ENCODE peak calls at places on chromosome 17, in seven cellular contexts. U is AG09309, R is endodermal cell, B is heart right ventricle, Y is fibroblast of the aortic adventitia, P is body of pancreas, H is B cell. Q is an unnamed sample.

GRCh38 chr17:21373696-21374454 is 2.3 kb upstream of the KCNJ12 start:
- DNase-seq in U (no peak), R (no peak), B (no peak), Y (no peak), P (no peak), H (no peak), Q (no peak)

GRCh38 chr17:59534583-59534982 is 30.8 kb upstream of the DHX40 start:
- DNase-seq in U (no peak), R (no peak), B (no peak), Y (no peak), P (no peak), H (no peak), Q (no peak)

GRCh38 chr17:67528751-67529436 is 151.8 kb downstream of the PITPNC1 start:
- DNase-seq in U (peak; percentile 52), R (peak; percentile 94), B (peak; percentile 65), Y (peak; percentile 81), P (peak; percentile 94), H (no peak), Q (peak; percentile 61)

GRCh38 chr17:78329263-78330059 is 30.4 kb downstream of the SOCS3 start:
- DNase-seq in U (peak; percentile 63), R (no peak), B (no peak), Y (peak; percentile 64), P (no peak), H (no peak), Q (no peak)

GRCh38 chr17:42422412-42422957 is 571 bp downstream of the CAVIN1 start:
- DNase-seq in U (no peak), R (peak; percentile 89), B (peak; percentile 54), Y (no peak), P (peak; percentile 48), H (peak; percentile 54), Q (no peak)

GRCh38 chr17:62052765-62053338 is 12.2 kb downstream of the MED13 start:
- DNase-seq in U (no peak), R (no peak), B (no peak), Y (no peak), P (no peak), H (no peak), Q (no peak)

GRCh38 chr17:42275527-42276358 is 448 bp downstream of the STAT5B start:
- DNase-seq in U (no peak), R (peak; percentile 77), B (no peak), Y (no peak), P (no peak), H (no peak), Q (no peak)

GRCh38 chr17:1227917-1228751 is 42.1 kb upstream of the BHLHA9 start:
- DNase-seq in U (no peak), R (peak; percentile 77), B (peak; percentile 55), Y (no peak), P (peak; percentile 20), H (peak; percentile 85), Q (no peak)

GRCh38 chr17:16935786-16936185 is 36.1 kb downstream of the TNFRSF13B start:
- DNase-seq in U (no peak), R (peak; percentile 43), B (no peak), Y (no peak), P (no peak), H (no peak), Q (no peak)

GRCh38 chr17:8041249-8041928 is 2.5 kb downstream of the ALOX15B start:
- DNase-seq in U (peak; percentile 77), R (peak; percentile 84), B (no peak), Y (peak; percentile 90), P (no peak), H (peak; percentile 57), Q (no peak)

GRCh38 chr17:56481654-56482053 is 111.8 kb upstream of the NOG start:
- DNase-seq in U (no peak), R (no peak), B (no peak), Y (no peak), P (no peak), H (no peak), Q (no peak)

GRCh38 chr17:78269893-78270490 is 38.6 kb downstream of the TMEM235 start:
- DNase-seq in U (no peak), R (peak; percentile 74), B (no peak), Y (no peak), P (no peak), H (no peak), Q (no peak)

GRCh38 chr17:6648181-6648580 is 3.2 kb downstream of the MED31 start:
- DNase-seq in U (no peak), R (no peak), B (no peak), Y (no peak), P (no peak), H (no peak), Q (no peak)

GRCh38 chr17:57993471-57994365 is 5.7 kb upstream of the VEZF1 start:
- DNase-seq in U (no peak), R (no peak), B (no peak), Y (no peak), P (no peak), H (peak; percentile 32), Q (no peak)

GRCh38 chr17:49571283-49571682 is 4.4 kb upstream of the NXPH3 start:
- DNase-seq in U (no peak), R (peak; percentile 50), B (no peak), Y (no peak), P (no peak), H (no peak), Q (no peak)

GRCh38 chr17:79798296-79799173 is 1.7 kb upstream of the CBX8 start:
- DNase-seq in U (no peak), R (peak; percentile 82), B (no peak), Y (peak; percentile 69), P (no peak), H (peak; percentile 51), Q (no peak)

GRCh38 chr17:75404223-75404738 is 1.2 kb downstream of the GRB2 start:
- DNase-seq in U (no peak), R (peak; percentile 94), B (peak; percentile 36), Y (peak; percentile 86), P (peak; percentile 63), H (peak; percentile 71), Q (no peak)

GRCh38 chr17:56978441-56979090 is 635 bp downstream of the SCPEP1 start:
- DNase-seq in U (no peak), R (peak; percentile 60), B (no peak), Y (peak; percentile 39), P (no peak), H (peak; percentile 30), Q (no peak)

GRCh38 chr17:44832821-44833220 is 2.7 kb upstream of the GJC1 start:
- DNase-seq in U (no peak), R (peak; percentile 66), B (no peak), Y (no peak), P (no peak), H (no peak), Q (no peak)

GRCh38 chr17:79435962-79436361 is 174.9 kb downstream of the RBFOX3 start:
- DNase-seq in U (no peak), R (no peak), B (no peak), Y (no peak), P (no peak), H (no peak), Q (no peak)

GRCh38 chr17:79965806-79966205 is 69.9 kb downstream of the TBC1D16 start:
- DNase-seq in U (no peak), R (peak; percentile 34), B (no peak), Y (no peak), P (peak; percentile 83), H (no peak), Q (no peak)

GRCh38 chr17:76840884-76841775 is 27.1 kb upstream of the MGAT5B start:
- DNase-seq in U (no peak), R (peak; percentile 83), B (no peak), Y (no peak), P (no peak), H (no peak), Q (no peak)
- TF ChIP-seq CTCF in U (no peak), R (no peak), B (no peak), Y (no peak), P (no peak), H (no peak), Q (no peak)

GRCh38 chr17:54971147-54971546 is 2.6 kb downstream of the STXBP4 start:
- DNase-seq in U (no peak), R (no peak), B (no peak), Y (no peak), P (no peak), H (no peak), Q (no peak)

GRCh38 chr17:54972406-54973138 is 4.0 kb downstream of the STXBP4 start:
- DNase-seq in U (no peak), R (no peak), B (no peak), Y (no peak), P (no peak), H (no peak), Q (no peak)

GRCh38 chr17:54976316-54976715 is 7.8 kb downstream of the STXBP4 start:
- DNase-seq in U (no peak), R (no peak), B (no peak), Y (no peak), P (no peak), H (no peak), Q (no peak)

GRCh38 chr17:54977744-54978143 is 9.2 kb downstream of the STXBP4 start:
- DNase-seq in U (no peak), R (no peak), B (no peak), Y (no peak), P (no peak), H (no peak), Q (no peak)

DNA sequence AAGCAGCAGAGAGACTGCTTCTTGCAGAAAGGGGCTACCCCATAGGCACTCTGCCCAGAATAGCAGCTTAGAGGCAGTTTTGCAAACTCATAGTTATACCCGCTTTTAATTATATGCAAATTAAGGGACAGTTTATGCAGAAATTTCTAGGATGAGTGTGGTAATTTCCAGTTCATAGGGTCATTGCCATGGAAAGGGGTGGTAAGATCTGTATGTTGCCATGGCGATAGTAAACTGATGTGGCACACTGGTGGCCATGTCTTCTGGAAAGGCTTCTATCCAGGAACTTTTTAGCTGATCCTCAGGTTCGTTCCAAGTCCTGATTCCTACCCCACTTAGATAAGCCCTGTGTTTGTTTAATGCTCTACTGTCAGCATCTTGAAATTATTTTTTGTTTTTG is 6.2 kb downstream of the STXBP4 start:
- DNase-seq in U (no peak), R (no peak), B (no peak), Y (no peak), P (no peak), H (no peak), Q (no peak)
- TF ChIP-seq CTCF in U (no peak), R (no peak), B (no peak), Y (no peak), P (no peak), H (no peak), Q (no peak)

DNA sequence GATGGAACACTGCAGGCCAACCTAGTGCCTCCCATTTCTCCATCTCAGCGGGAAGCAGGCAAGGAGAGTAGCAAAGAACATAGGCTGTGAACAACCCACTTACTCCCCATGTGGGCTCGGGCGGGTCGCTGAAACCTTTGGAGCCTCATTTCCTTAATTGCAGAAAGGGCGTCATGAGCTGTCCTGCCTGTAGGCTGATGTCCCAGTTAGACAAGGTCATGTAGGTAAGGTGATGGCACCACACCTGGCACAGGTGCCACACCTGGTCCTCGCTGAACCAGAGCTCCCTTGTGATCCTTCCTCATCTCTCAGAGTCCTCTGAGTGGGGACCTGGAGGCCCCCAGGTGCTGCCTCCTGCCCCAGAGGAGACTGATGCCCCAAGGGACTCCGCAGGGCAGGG is 22.9 kb downstream of the ABCC3 start:
- DNase-seq in U (no peak), R (no peak), B (no peak), Y (no peak), P (no peak), H (no peak), Q (no peak)
- TF ChIP-seq CTCF in U (no peak), R (no peak), B (no peak), Y (no peak), P (no peak), H (no peak), Q (no peak)

DNA sequence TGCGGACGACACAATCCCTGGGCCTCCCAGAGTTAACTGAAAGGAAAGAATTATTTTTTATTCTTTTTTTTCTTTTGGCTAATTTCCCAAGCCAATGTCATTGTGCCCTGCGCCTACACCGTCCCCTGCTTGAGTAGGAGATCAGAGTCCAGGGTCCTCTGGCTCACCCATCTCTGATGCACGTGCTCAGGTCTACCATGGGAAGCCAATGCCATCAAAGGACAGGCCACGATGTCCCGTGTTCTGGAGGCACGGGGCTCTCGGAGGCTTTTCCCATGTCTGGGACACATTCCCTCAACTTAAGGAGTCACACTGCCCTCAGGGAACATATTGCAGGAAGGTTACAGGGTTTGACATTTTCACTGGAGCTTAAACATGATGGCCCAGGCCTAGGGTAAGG is 123.7 kb downstream of the SLC39A11 start:
- DNase-seq in U (no peak), R (no peak), B (no peak), Y (no peak), P (no peak), H (no peak), Q (no peak)
- TF ChIP-seq CTCF in U (no peak), R (no peak), B (no peak), Y (no peak), P (no peak), H (no peak), Q (no peak)